ENCODE peak calls at places on chromosomes 3 and 15, in six cellular contexts. One of them, this sample, is unnamed.
A peak's percentile ranks its signal among the peaks of the same experiment; 100 is the strongest.

GRCh38 chr3:49750056-49750455 is 26.3 kb upstream of the GMPPB start:
- DNase-seq in T1000: no peak
- DNase-seq in stomach: no peak
- DNase-seq in dermis blood vessel endothelial cell: no peak
- DNase-seq in iPS-NIHi11: no peak
- DNase-seq in T-helper 2 cell: no peak
- DNase-seq in this sample: no peak

GRCh38 chr15:69271217-69271616 is 27.5 kb upstream of the PAQR5 start:
- DNase-seq in T-helper 2 cell: no peak
- DNase-seq in dermis blood vessel endothelial cell: no peak
- DNase-seq in iPS-NIHi11: no peak
- DNase-seq in T1000: no peak
- DNase-seq in stomach: no peak
- DNase-seq in this sample: no peak

GRCh38 chr3:122794779-122795673 is at the start of gene SLC49A4:
- DNase-seq in T1000: no peak
- DNase-seq in dermis blood vessel endothelial cell: peak; percentile 89
- DNase-seq in stomach: peak; percentile 81
- DNase-seq in iPS-NIHi11: peak; percentile 92
- DNase-seq in T-helper 2 cell: peak; percentile 64
- DNase-seq in this sample: peak; percentile 90

GRCh38 chr15:53586815-53587214 is 172.6 kb downstream of the WDR72 start:
- DNase-seq in iPS-NIHi11: peak; percentile 72
- DNase-seq in stomach: peak; percentile 31
- DNase-seq in T1000: no peak
- DNase-seq in dermis blood vessel endothelial cell: no peak
- DNase-seq in T-helper 2 cell: no peak
- DNase-seq in this sample: peak; percentile 11

GRCh38 chr3:98977520-98977919 is 76.0 kb upstream of the DCBLD2 start:
- DNase-seq in iPS-NIHi11: no peak
- DNase-seq in T-helper 2 cell: no peak
- DNase-seq in stomach: no peak
- DNase-seq in T1000: no peak
- DNase-seq in dermis blood vessel endothelial cell: peak; percentile 95
- DNase-seq in this sample: no peak

GRCh38 chr3:126158912-126159227 is 21.5 kb downstream of the ALDH1L1 start:
- DNase-seq in T-helper 2 cell: no peak
- DNase-seq in iPS-NIHi11: no peak
- DNase-seq in T1000: no peak
- DNase-seq in dermis blood vessel endothelial cell: no peak
- DNase-seq in stomach: no peak
- DNase-seq in this sample: no peak

GRCh38 chr15:72112111-72112510 is 5.8 kb downstream of the MYO9A start:
- DNase-seq in dermis blood vessel endothelial cell: no peak
- DNase-seq in T-helper 2 cell: no peak
- DNase-seq in iPS-NIHi11: no peak
- DNase-seq in stomach: no peak
- DNase-seq in T1000: no peak
- DNase-seq in this sample: no peak

GRCh38 chr15:92668620-92669019 is 13.0 kb upstream of the FAM174B start:
- DNase-seq in T1000: no peak
- DNase-seq in stomach: no peak
- DNase-seq in iPS-NIHi11: no peak
- DNase-seq in dermis blood vessel endothelial cell: no peak
- DNase-seq in T-helper 2 cell: no peak
- DNase-seq in this sample: no peak

GRCh38 chr3:124751501-124751900 is 21.2 kb downstream of the UMPS start:
- DNase-seq in T-helper 2 cell: no peak
- DNase-seq in iPS-NIHi11: no peak
- DNase-seq in T1000: no peak
- DNase-seq in dermis blood vessel endothelial cell: no peak
- DNase-seq in stomach: no peak
- DNase-seq in this sample: no peak

GRCh38 chr15:90915808-90916440 is 12.8 kb downstream of the MAN2A2 start:
- DNase-seq in T-helper 2 cell: no peak
- DNase-seq in dermis blood vessel endothelial cell: peak; percentile 10
- DNase-seq in iPS-NIHi11: no peak
- DNase-seq in T1000: no peak
- DNase-seq in stomach: peak; percentile 50
- DNase-seq in this sample: no peak

GRCh38 chr3:27666708-27667107 is 55.4 kb downstream of the EOMES start:
- DNase-seq in T-helper 2 cell: peak; percentile 56
- DNase-seq in iPS-NIHi11: peak; percentile 71
- DNase-seq in T1000: no peak
- DNase-seq in stomach: no peak
- DNase-seq in dermis blood vessel endothelial cell: peak; percentile 56
- DNase-seq in this sample: no peak

GRCh38 chr3:134640872-134641470 is 9.9 kb downstream of the KY start:
- DNase-seq in T1000: no peak
- DNase-seq in iPS-NIHi11: peak; percentile 69
- DNase-seq in stomach: peak; percentile 41
- DNase-seq in dermis blood vessel endothelial cell: peak; percentile 58
- DNase-seq in T-helper 2 cell: peak; percentile 25
- DNase-seq in this sample: peak; percentile 56

GRCh38 chr3:189908646-189909045 is 212.1 kb downstream of the P3H2 start:
- DNase-seq in T1000: no peak
- DNase-seq in T-helper 2 cell: no peak
- DNase-seq in dermis blood vessel endothelial cell: peak; percentile 90
- DNase-seq in stomach: no peak
- DNase-seq in iPS-NIHi11: no peak
- DNase-seq in this sample: no peak

GRCh38 chr3:11393401-11393800 is 121.2 kb downstream of the ATG7 start:
- DNase-seq in T1000: no peak
- DNase-seq in stomach: no peak
- DNase-seq in T-helper 2 cell: no peak
- DNase-seq in iPS-NIHi11: no peak
- DNase-seq in dermis blood vessel endothelial cell: no peak
- DNase-seq in this sample: no peak

GRCh38 chr3:36992806-36993325 is at the start of gene EPM2AIP1:
- DNase-seq in T-helper 2 cell: peak; percentile 100
- DNase-seq in iPS-NIHi11: peak; percentile 95
- DNase-seq in dermis blood vessel endothelial cell: no peak
- DNase-seq in T1000: no peak
- DNase-seq in stomach: no peak
- DNase-seq in this sample: no peak

GRCh38 chr3:155078959-155079794 is 942 bp upstream of the MME start:
- DNase-seq in iPS-NIHi11: peak; percentile 57
- DNase-seq in stomach: no peak
- DNase-seq in T1000: peak; percentile 53
- DNase-seq in dermis blood vessel endothelial cell: no peak
- DNase-seq in T-helper 2 cell: no peak
- DNase-seq in this sample: peak; percentile 48